ENCODE peak calls at places on chromosomes 13 and 19, in eight cellular contexts. J, L, P, R, C, Z, M and S are unnamed samples.

GRCh38 chr13:104460553-104460952 is 1394.3 kb upstream of the SLC10A2 start:
- DNase-seq in C (no peak), P (no peak), J (no peak), L (no peak), M (no peak), Z (no peak), R (no peak), S (no peak)

GRCh38 chr13:100694722-100695644 is 20.4 kb upstream of the TMTC4 start:
- DNase-seq in L (no peak), J (peak), P (peak), M (peak), R (no peak), Z (peak), C (peak), S (no peak)

GRCh38 chr19:38862321-38863059 is 12.7 kb upstream of the HNRNPL start:
- DNase-seq in Z (peak), J (no peak), L (no peak), R (peak), P (no peak), M (peak), C (peak), S (no peak)

GRCh38 chr19:29549105-29550070 is 23.6 kb downstream of the VSTM2B start:
- DNase-seq in M (no peak), Z (no peak), R (no peak), L (no peak), P (no peak), J (no peak), C (no peak), S (peak)

GRCh38 chr13:51000576-51001260 is 91.1 kb downstream of the RNASEH2B start:
- DNase-seq in Z (no peak), P (peak), L (no peak), R (peak), M (peak), J (no peak), C (no peak), S (no peak)

GRCh38 chr13:106182404-106182803 is 353.1 kb downstream of the EFNB2 start:
- DNase-seq in C (no peak), P (peak), R (no peak), L (no peak), Z (peak), J (no peak), M (peak), S (no peak)

GRCh38 chr19:18020212-18021067 is 12.5 kb downstream of the ARRDC2 start:
- DNase-seq in L (no peak), Z (no peak), M (peak), J (no peak), C (no peak), P (peak), R (no peak), S (no peak)

GRCh38 chr13:23724196-23724970 is 154.2 kb downstream of the TNFRSF19 start:
- DNase-seq in C (no peak), R (no peak), J (no peak), P (peak), Z (no peak), M (no peak), L (no peak), S (no peak)